ENCODE peak calls at places on chromosomes 11 and 22, in seven cellular contexts. N, E, O, C, I, D and V are unnamed samples.

GRCh38 chr22:17754233-17754925 is 19.9 kb downstream of the BID start:
- DNase-seq in N (peak), E (no peak), O (no peak), C (no peak), I (peak), D (no peak), V (no peak)

GRCh38 chr11:119147604-119148333 is 1.1 kb upstream of the ABCG4 start:
- DNase-seq in N (peak), E (no peak), O (no peak), C (no peak), I (peak), D (no peak), V (peak)

GRCh38 chr22:39316440-39317083 is 2.9 kb downstream of the RPL3 start:
- DNase-seq in N (peak), E (peak), O (peak), C (peak), I (peak), D (peak), V (peak)

GRCh38 chr22:25979968-25980367 is 189.3 kb upstream of the SEZ6L start:
- DNase-seq in N (no peak), E (no peak), O (no peak), C (no peak), I (peak), D (no peak), V (no peak)

GRCh38 chr22:50030315-50031188 is 18.0 kb upstream of the IL17REL start:
- DNase-seq in N (peak), E (peak), O (no peak), C (peak), I (peak), D (peak), V (peak)

GRCh38 chr22:23074451-23074850 is 4.1 kb downstream of the GNAZ start:
- DNase-seq in N (no peak), E (no peak), O (no peak), C (no peak), I (peak), D (no peak), V (no peak)

GRCh38 chr11:71240865-71241691 is 11.3 kb downstream of the SHANK2 start:
- DNase-seq in N (no peak), E (no peak), O (peak), C (peak), I (peak), D (peak), V (no peak)

GRCh38 chr11:29751618-29752017 is 265.2 kb downstream of the KCNA4 start:
- DNase-seq in N (no peak), E (no peak), O (no peak), C (no peak), I (no peak), D (no peak), V (no peak)

GRCh38 chr11:101188173-101188572 is 58.6 kb upstream of the PGR start:
- DNase-seq in N (no peak), E (no peak), O (no peak), C (peak), I (no peak), D (no peak), V (no peak)

GRCh38 chr11:56948991-56949390 is 39.7 kb upstream of the OR5AK2 start:
- DNase-seq in N (no peak), E (no peak), O (no peak), C (no peak), I (no peak), D (no peak), V (no peak)

GRCh38 chr11:19672591-19673206 is 39.9 kb upstream of the NAV2 start:
- DNase-seq in N (no peak), E (no peak), O (no peak), C (no peak), I (no peak), D (no peak), V (peak)

GRCh38 chr11:122796128-122796717 is 42.1 kb upstream of the CRTAM start:
- DNase-seq in N (peak), E (peak), O (no peak), C (peak), I (no peak), D (peak), V (peak)

GRCh38 chr11:124481365-124482323 is 36.1 kb upstream of the OR8B8 start:
- DNase-seq in N (no peak), E (peak), O (no peak), C (peak), I (peak), D (peak), V (peak)

GRCh38 chr11:10612217-10612862 is 43.9 kb upstream of the LYVE1 start:
- DNase-seq in N (no peak), E (no peak), O (no peak), C (no peak), I (no peak), D (no peak), V (no peak)

GRCh38 chr11:10619281-10619680 is 50.8 kb upstream of the LYVE1 start:
- DNase-seq in N (no peak), E (no peak), O (no peak), C (no peak), I (no peak), D (no peak), V (no peak)

GRCh38 chr11:10618490-10618889 is 50.0 kb upstream of the LYVE1 start:
- DNase-seq in N (no peak), E (no peak), O (no peak), C (no peak), I (no peak), D (no peak), V (no peak)

GRCh38 chr11:10622108-10622507 is 53.6 kb upstream of the LYVE1 start:
- DNase-seq in N (no peak), E (no peak), O (no peak), C (no peak), I (no peak), D (no peak), V (no peak)

GRCh38 chr11:10617551-10617950 is 49.1 kb upstream of the LYVE1 start:
- DNase-seq in N (no peak), E (no peak), O (no peak), C (no peak), I (no peak), D (no peak), V (no peak)
- H3K27ac ChIP-seq in N (no peak), E (no peak), O (no peak), C (no peak), I (no peak), D (peak), V (no peak)

GRCh38 chr11:13800901-13801300 is 132.4 kb downstream of the FAR1 start:
- DNase-seq in N (no peak), E (no peak), O (no peak), C (no peak), I (no peak), D (no peak), V (no peak)
- H3K4me3 ChIP-seq in N (no peak), E (no peak), O (no peak), C (no peak), I (no peak), D (no peak), V (no peak)

GRCh38 chr11:69550846-69551245 is 69.4 kb downstream of the LINC01488 start:
- DNase-seq in N (no peak), E (no peak), O (no peak), C (no peak), I (no peak), D (no peak), V (no peak)

GRCh38 chr11:69545976-69546617 is 64.6 kb downstream of the LINC01488 start:
- DNase-seq in N (no peak), E (peak), O (no peak), C (no peak), I (peak), D (no peak), V (no peak)

GRCh38 chr11:69542314-69543168 is 61.1 kb downstream of the LINC01488 start:
- DNase-seq in N (no peak), E (no peak), O (no peak), C (no peak), I (peak), D (no peak), V (no peak)

GRCh38 chr11:69551963-69552362 is 70.5 kb downstream of the LINC01488 start:
- DNase-seq in N (no peak), E (no peak), O (no peak), C (no peak), I (peak), D (no peak), V (no peak)

GRCh38 chr11:69546735-69547370 is 65.4 kb downstream of the LINC01488 start:
- DNase-seq in N (no peak), E (no peak), O (no peak), C (no peak), I (peak), D (no peak), V (no peak)
- TF ChIP-seq CTCF in N (no peak), E (no peak), O (no peak), C (no peak), I (no peak), D (no peak), V (no peak)

GRCh38 chr22:29147241-29147919 is 58.3 kb upstream of the EMID1 start:
- DNase-seq in N (no peak), E (no peak), O (no peak), C (no peak), I (no peak), D (no peak), V (no peak)
- H3K27ac ChIP-seq in N (no peak), E (no peak), O (no peak), C (no peak), I (no peak), D (peak), V (no peak)

DNA sequence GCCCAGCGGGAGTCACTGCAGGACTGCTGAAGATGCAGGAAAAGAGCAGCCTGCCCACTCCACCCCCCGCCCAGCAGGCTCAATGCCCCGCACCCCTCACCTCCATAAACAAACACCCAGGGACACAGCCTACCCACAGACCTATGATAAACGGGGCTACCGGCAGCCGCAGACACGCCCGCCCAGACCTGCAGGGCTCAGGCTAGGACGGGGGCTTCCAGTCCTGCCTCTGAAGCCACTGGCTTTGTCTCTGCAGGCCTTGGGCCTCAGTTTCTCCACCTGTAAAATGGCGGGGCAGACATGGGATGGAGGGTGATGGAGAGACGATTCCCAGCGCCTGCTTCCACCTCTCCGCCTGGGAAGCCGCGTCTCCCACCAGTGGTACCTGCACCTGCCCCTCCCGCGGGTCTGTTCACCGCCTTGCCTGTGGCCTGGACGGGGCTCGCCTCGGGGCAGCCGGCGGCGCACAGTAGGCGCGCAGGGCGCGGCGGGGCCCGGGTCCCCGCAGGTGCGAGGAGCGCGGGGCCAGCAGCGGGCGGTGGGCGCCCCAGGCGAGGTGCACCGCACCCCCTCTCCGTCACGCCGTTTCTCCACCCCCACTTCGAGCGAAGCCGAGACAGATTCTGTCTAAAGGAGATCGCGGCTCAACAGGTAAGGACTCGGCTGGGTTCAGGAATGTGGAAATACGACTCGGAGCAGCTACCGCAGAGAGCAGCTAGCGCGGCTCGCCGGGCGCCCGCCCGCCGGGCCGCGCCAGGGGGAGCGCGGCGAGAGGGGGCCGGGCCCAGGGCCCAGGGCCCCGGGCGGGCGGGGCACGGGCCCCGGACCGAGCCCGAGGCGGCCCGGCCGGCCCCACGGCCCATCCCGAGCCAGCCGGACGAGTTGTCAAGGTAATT is 1.4 kb downstream of the WNT7B start:
- DNase-seq in N (no peak), E (peak), O (no peak), C (no peak), I (peak), D (no peak), V (no peak)
- H3K4me3 ChIP-seq in N (no peak), E (no peak), O (peak), C (no peak), I (no peak), D (no peak), V (no peak)

GRCh38 chr11:2134022-2135010 is 4.9 kb downstream of the IGF2 start:
- DNase-seq in N (no peak), E (no peak), O (no peak), C (no peak), I (peak), D (no peak), V (no peak)
- TF ChIP-seq CTCF in N (no peak), E (no peak), O (no peak), C (no peak), I (no peak), D (no peak), V (no peak)

GRCh38 chr11:46050065-46050464 is 71.2 kb downstream of the PHF21A start:
- DNase-seq in N (no peak), E (peak), O (no peak), C (peak), I (peak), D (peak), V (no peak)

GRCh38 chr11:46049325-46049860 is 71.9 kb downstream of the PHF21A start:
- DNase-seq in N (no peak), E (no peak), O (no peak), C (no peak), I (no peak), D (no peak), V (no peak)

GRCh38 chr11:46047520-46047919 is 73.7 kb downstream of the PHF21A start:
- DNase-seq in N (no peak), E (no peak), O (no peak), C (no peak), I (peak), D (no peak), V (no peak)

GRCh38 chr11:46050652-46051051 is 70.6 kb downstream of the PHF21A start:
- DNase-seq in N (no peak), E (no peak), O (no peak), C (no peak), I (no peak), D (no peak), V (no peak)

GRCh38 chr11:46048198-46048597 is 73.1 kb downstream of the PHF21A start:
- DNase-seq in N (no peak), E (no peak), O (no peak), C (no peak), I (no peak), D (no peak), V (no peak)
- H3K27ac ChIP-seq in N (no peak), E (no peak), O (no peak), C (no peak), I (no peak), D (no peak), V (no peak)